ENCODE peak calls at places on chromosomes 12 and 14, in ten cellular contexts. B, T, X, Q, Y, O, L, K, H and A are unnamed samples.
A peak's percentile ranks its signal among the peaks of the same experiment; 100 is the strongest.

GRCh38 chr14:24072436-24072835 is 1.1 kb downstream of the CPNE6 start:
- ATAC-seq in X (no peak), T (no peak), Q (no peak), L (no peak), Y (no peak), H (no peak), O (no peak), B (no peak), K (no peak), A (no peak)

GRCh38 chr12:66941150-66941549 is 262.3 kb upstream of the GRIP1 start:
- ATAC-seq in H (no peak), B (no peak), Q (no peak), T (no peak), Y (peak; percentile 95), X (no peak), O (no peak), K (no peak), L (no peak), A (no peak)

GRCh38 chr12:88617352-88617751 is 37.1 kb upstream of the KITLG start:
- ATAC-seq in T (no peak), L (no peak), H (no peak), X (no peak), Y (no peak), Q (no peak), O (no peak), K (no peak), B (no peak), A (no peak)

GRCh38 chr12:76024942-76025600 is 6.5 kb downstream of the PHLDA1 start:
- ATAC-seq in O (peak; percentile 48), H (no peak), K (peak; percentile 38), Q (no peak), L (no peak), B (no peak), T (peak; percentile 55), Y (no peak), X (peak; percentile 82), A (peak; percentile 41)

GRCh38 chr14:64208981-64209380 is 85.2 kb downstream of the ESR2 start:
- ATAC-seq in H (no peak), X (no peak), T (no peak), L (no peak), O (no peak), B (peak; percentile 30), Y (no peak), K (no peak), Q (no peak), A (no peak)

GRCh38 chr14:64880382-64881121 is 845 bp upstream of the SPTB start:
- ATAC-seq in Y (peak; percentile 88), B (peak; percentile 81), O (peak; percentile 83), L (peak; percentile 76), H (peak; percentile 85), K (peak; percentile 48), Q (peak; percentile 91), X (peak; percentile 80), T (peak; percentile 65), A (peak; percentile 85)

GRCh38 chr12:53558631-53559030 is 51.3 kb upstream of the NPFF start:
- ATAC-seq in L (no peak), O (no peak), H (no peak), T (no peak), Q (no peak), B (no peak), X (no peak), K (no peak), Y (no peak), A (no peak)

GRCh38 chr12:92493816-92494215 is 209.0 kb upstream of the PLEKHG7 start:
- ATAC-seq in Y (peak; percentile 86), O (no peak), H (no peak), Q (no peak), K (no peak), B (no peak), T (no peak), X (peak; percentile 33), L (no peak), A (no peak)

GRCh38 chr14:103045387-103045869 is 11.9 kb downstream of the CDC42BPB start:
- ATAC-seq in O (no peak), Q (no peak), X (peak; percentile 80), B (no peak), L (no peak), H (no peak), T (no peak), Y (no peak), K (no peak), A (no peak)